ENCODE peak calls at places on chromosomes 7 and 10, in five cellular contexts. One of them, this sample, is unnamed.

GRCh38 chr10:24589265-24589664 is 134.4 kb downstream of the ARHGAP21 start:
- DNase-seq in IMR-90: no peak
- DNase-seq in SK-N-SH: no peak
- DNase-seq in GM12878: no peak
- DNase-seq in HepG2: no peak
- DNase-seq in this sample: no peak

GRCh38 chr10:60314306-60314940 is 75.3 kb downstream of the ANK3 start:
- DNase-seq in IMR-90: peak; percentile 83
- DNase-seq in SK-N-SH: no peak
- DNase-seq in GM12878: no peak
- DNase-seq in HepG2: no peak
- DNase-seq in this sample: peak; percentile 85

GRCh38 chr7:15643000-15643705 is 43.3 kb downstream of the MEOX2 start:
- DNase-seq in IMR-90: no peak
- DNase-seq in SK-N-SH: no peak
- DNase-seq in GM12878: no peak
- DNase-seq in HepG2: no peak
- DNase-seq in this sample: no peak

GRCh38 chr7:19470031-19470430 is 238.8 kb downstream of the POLR1F start:
- DNase-seq in IMR-90: peak; percentile 84
- DNase-seq in SK-N-SH: no peak
- DNase-seq in GM12878: no peak
- DNase-seq in HepG2: no peak
- DNase-seq in this sample: no peak

GRCh38 chr10:122435212-122435827 is 19.1 kb upstream of the ARMS2 start:
- DNase-seq in IMR-90: peak; percentile 55
- DNase-seq in SK-N-SH: peak; percentile 47
- DNase-seq in GM12878: no peak
- DNase-seq in HepG2: peak; percentile 30
- DNase-seq in this sample: peak; percentile 21

GRCh38 chr7:47591655-47592572 is 10.0 kb upstream of the TNS3 start:
- DNase-seq in IMR-90: peak; percentile 81
- DNase-seq in SK-N-SH: no peak
- DNase-seq in GM12878: no peak
- DNase-seq in HepG2: peak; percentile 75
- DNase-seq in this sample: no peak

GRCh38 chr10:89086801-89087513 is 96.4 kb downstream of the FAS start:
- DNase-seq in IMR-90: peak; percentile 82
- DNase-seq in SK-N-SH: no peak
- DNase-seq in GM12878: no peak
- DNase-seq in HepG2: no peak
- DNase-seq in this sample: no peak

GRCh38 chr7:143126146-143126545 is 5.7 kb upstream of the PIP start:
- DNase-seq in IMR-90: no peak
- DNase-seq in SK-N-SH: no peak
- DNase-seq in GM12878: no peak
- DNase-seq in HepG2: no peak
- DNase-seq in this sample: no peak

GRCh38 chr10:79314761-79315601 is 32.3 kb upstream of the PPIF start:
- DNase-seq in IMR-90: no peak
- DNase-seq in SK-N-SH: no peak
- DNase-seq in GM12878: no peak
- DNase-seq in HepG2: no peak
- DNase-seq in this sample: no peak

GRCh38 chr7:155985518-155986427 is 173.5 kb upstream of the SHH start:
- DNase-seq in IMR-90: no peak
- DNase-seq in SK-N-SH: no peak
- DNase-seq in GM12878: no peak
- DNase-seq in HepG2: no peak
- DNase-seq in this sample: no peak

DNA sequence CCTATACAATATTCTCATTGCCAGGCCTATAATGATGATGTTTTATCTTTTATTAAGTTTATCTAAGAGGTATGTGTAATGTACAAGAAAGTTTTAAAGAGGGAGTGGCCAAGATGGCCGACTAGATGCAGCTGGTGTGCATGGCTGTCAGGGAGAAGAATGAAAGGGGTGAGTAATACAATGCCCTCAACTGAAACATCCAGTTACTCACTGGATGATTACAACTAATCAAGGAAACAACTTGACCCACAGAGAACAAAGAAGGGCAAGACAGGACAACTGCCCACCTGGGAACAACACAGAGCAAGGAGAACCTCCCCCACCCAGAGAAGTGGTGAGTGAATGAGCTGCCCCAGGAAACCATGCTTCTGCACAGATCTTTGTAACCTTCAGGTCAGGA is 880.0 kb upstream of the LRRTM3 start:
- DNase-seq in IMR-90: no peak
- DNase-seq in SK-N-SH: no peak
- DNase-seq in GM12878: no peak
- DNase-seq in HepG2: no peak
- DNase-seq in this sample: no peak
- TF ChIP-seq MXI1 in IMR-90: no peak
- TF ChIP-seq MXI1 in SK-N-SH: no peak
- TF ChIP-seq MXI1 in GM12878: no peak
- TF ChIP-seq MXI1 in HepG2: no peak
- TF ChIP-seq MXI1 in this sample: no peak

DNA sequence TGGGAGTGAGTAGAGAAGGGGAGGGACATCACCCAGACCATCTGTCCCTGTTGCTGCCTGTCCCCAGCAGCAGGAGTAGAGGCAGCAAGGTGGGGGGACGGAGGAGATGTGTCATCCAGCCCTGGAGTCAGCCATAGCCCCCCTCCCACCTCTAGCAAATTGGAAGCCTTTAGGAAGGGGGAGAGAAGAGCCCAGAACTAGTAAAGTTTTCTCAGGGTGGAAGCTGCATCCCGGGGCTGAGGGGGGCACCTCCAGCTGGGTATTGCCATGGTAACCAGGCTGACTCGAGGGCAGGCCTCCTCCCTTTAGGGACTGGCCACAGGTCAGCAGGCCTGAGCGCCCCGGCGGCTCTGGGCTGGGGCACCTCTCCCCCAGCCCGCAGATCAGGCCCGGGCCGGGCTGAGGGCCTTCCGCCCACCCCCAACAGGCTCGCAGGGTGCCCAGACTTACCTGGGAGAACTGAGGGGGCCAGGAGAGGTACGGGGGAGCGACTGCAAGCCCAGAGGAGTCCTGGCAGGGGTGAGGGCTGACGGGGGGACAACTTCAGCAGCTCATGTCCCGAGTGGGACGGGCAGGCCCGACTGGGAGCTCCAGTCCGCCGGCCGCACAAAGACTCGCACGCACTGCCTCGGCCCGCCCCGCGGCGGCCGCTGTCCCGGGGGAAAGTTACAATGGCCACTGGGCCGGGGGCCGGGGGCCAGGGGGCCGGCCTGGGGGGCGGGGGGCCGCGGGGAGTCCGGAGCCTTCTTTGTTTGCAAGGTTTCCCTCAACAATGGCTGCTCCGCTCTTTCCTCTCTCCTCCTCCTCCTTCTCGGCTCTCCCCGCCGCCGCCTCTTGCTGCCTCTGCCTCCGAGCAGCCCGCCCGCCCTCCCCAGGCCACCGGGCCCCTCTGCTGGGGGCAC is 6.0 kb downstream of the LDB1 start:
- DNase-seq in IMR-90: no peak
- DNase-seq in SK-N-SH: peak; percentile 61
- DNase-seq in GM12878: no peak
- DNase-seq in HepG2: no peak
- DNase-seq in this sample: peak; percentile 62
- TF ChIP-seq MXI1 in IMR-90: no peak
- TF ChIP-seq MXI1 in SK-N-SH: no peak
- TF ChIP-seq MXI1 in GM12878: no peak
- TF ChIP-seq MXI1 in HepG2: no peak
- TF ChIP-seq MXI1 in this sample: no peak

GRCh38 chr10:17101257-17101909 is 28.2 kb downstream of the CUBN start:
- DNase-seq in IMR-90: no peak
- DNase-seq in SK-N-SH: no peak
- DNase-seq in GM12878: no peak
- DNase-seq in HepG2: no peak
- DNase-seq in this sample: no peak
- TF ChIP-seq MXI1 in IMR-90: no peak
- TF ChIP-seq MXI1 in SK-N-SH: no peak
- TF ChIP-seq MXI1 in GM12878: no peak
- TF ChIP-seq MXI1 in HepG2: no peak
- TF ChIP-seq MXI1 in this sample: no peak

GRCh38 chr7:64729089-64729848 is 63.3 kb downstream of the ZNF107 start:
- DNase-seq in IMR-90: no peak
- DNase-seq in SK-N-SH: no peak
- DNase-seq in GM12878: no peak
- DNase-seq in HepG2: no peak
- DNase-seq in this sample: no peak
- TF ChIP-seq MXI1 in IMR-90: no peak
- TF ChIP-seq MXI1 in SK-N-SH: no peak
- TF ChIP-seq MXI1 in GM12878: no peak
- TF ChIP-seq MXI1 in HepG2: no peak
- TF ChIP-seq MXI1 in this sample: no peak

This sample was measured in K562.